ENCODE peak calls at places on chromosomes 4 and X, in nine cellular contexts. One of them, this sample, is unnamed.

GRCh38 chr4:108030332-108030731 is 40.6 kb downstream of the HADH start:
- DNase-seq in left kidney: peak; percentile 87
- DNase-seq in GM12864: peak; percentile 19
- DNase-seq in substantia nigra: no peak
- DNase-seq in T-helper 2 cell: peak; percentile 50
- DNase-seq in endodermal cell: peak; percentile 82
- DNase-seq in stimulated activated CD8-positive, alpha-beta memory T cell treated with anti-CD3 and anti-CD28 coated beads, Interleukin-2, amount 100 ng/mL, for 1 hour: peak; percentile 24
- DNase-seq in activated CD4-positive, alpha-beta memory T cell treated with anti-CD3 and anti-CD28 coated beads, Interleukin-2, amount 10 ng/mL, durations not matched to agents 7 days and 5 days: peak; percentile 71
- DNase-seq in OCI-LY7: peak; percentile 90
- DNase-seq in this sample: peak; percentile 76

GRCh38 chr4:2333356-2333841 is 71.5 kb upstream of the MXD4 start:
- DNase-seq in left kidney: peak; percentile 39
- DNase-seq in GM12864: peak; percentile 15
- DNase-seq in substantia nigra: no peak
- DNase-seq in T-helper 2 cell: no peak
- DNase-seq in endodermal cell: peak; percentile 51
- DNase-seq in stimulated activated CD8-positive, alpha-beta memory T cell treated with anti-CD3 and anti-CD28 coated beads, Interleukin-2, amount 100 ng/mL, for 1 hour: no peak
- DNase-seq in activated CD4-positive, alpha-beta memory T cell treated with anti-CD3 and anti-CD28 coated beads, Interleukin-2, amount 10 ng/mL, durations not matched to agents 7 days and 5 days: no peak
- DNase-seq in OCI-LY7: no peak
- DNase-seq in this sample: no peak

GRCh38 chrX:66015906-66016689 is 23.8 kb downstream of the VSIG4 start:
- DNase-seq in left kidney: no peak
- DNase-seq in GM12864: no peak
- DNase-seq in substantia nigra: no peak
- DNase-seq in T-helper 2 cell: no peak
- DNase-seq in endodermal cell: no peak
- DNase-seq in stimulated activated CD8-positive, alpha-beta memory T cell treated with anti-CD3 and anti-CD28 coated beads, Interleukin-2, amount 100 ng/mL, for 1 hour: no peak
- DNase-seq in activated CD4-positive, alpha-beta memory T cell treated with anti-CD3 and anti-CD28 coated beads, Interleukin-2, amount 10 ng/mL, durations not matched to agents 7 days and 5 days: no peak
- DNase-seq in OCI-LY7: no peak
- DNase-seq in this sample: no peak

GRCh38 chr4:39237179-39237578 is 54.9 kb downstream of the WDR19 start:
- DNase-seq in left kidney: no peak
- DNase-seq in GM12864: no peak
- DNase-seq in substantia nigra: no peak
- DNase-seq in T-helper 2 cell: no peak
- DNase-seq in endodermal cell: no peak
- DNase-seq in stimulated activated CD8-positive, alpha-beta memory T cell treated with anti-CD3 and anti-CD28 coated beads, Interleukin-2, amount 100 ng/mL, for 1 hour: no peak
- DNase-seq in activated CD4-positive, alpha-beta memory T cell treated with anti-CD3 and anti-CD28 coated beads, Interleukin-2, amount 10 ng/mL, durations not matched to agents 7 days and 5 days: no peak
- DNase-seq in OCI-LY7: no peak
- DNase-seq in this sample: peak; percentile 14

GRCh38 chr4:82050806-82051205 is 323.0 kb downstream of the HNRNPD start:
- DNase-seq in left kidney: no peak
- DNase-seq in GM12864: no peak
- DNase-seq in substantia nigra: no peak
- DNase-seq in T-helper 2 cell: no peak
- DNase-seq in endodermal cell: no peak
- DNase-seq in stimulated activated CD8-positive, alpha-beta memory T cell treated with anti-CD3 and anti-CD28 coated beads, Interleukin-2, amount 100 ng/mL, for 1 hour: no peak
- DNase-seq in activated CD4-positive, alpha-beta memory T cell treated with anti-CD3 and anti-CD28 coated beads, Interleukin-2, amount 10 ng/mL, durations not matched to agents 7 days and 5 days: no peak
- DNase-seq in OCI-LY7: no peak
- DNase-seq in this sample: no peak

GRCh38 chr4:45316257-45316656 is 589.9 kb upstream of the GNPDA2 start:
- DNase-seq in left kidney: no peak
- DNase-seq in GM12864: no peak
- DNase-seq in substantia nigra: no peak
- DNase-seq in T-helper 2 cell: no peak
- DNase-seq in endodermal cell: no peak
- DNase-seq in stimulated activated CD8-positive, alpha-beta memory T cell treated with anti-CD3 and anti-CD28 coated beads, Interleukin-2, amount 100 ng/mL, for 1 hour: no peak
- DNase-seq in activated CD4-positive, alpha-beta memory T cell treated with anti-CD3 and anti-CD28 coated beads, Interleukin-2, amount 10 ng/mL, durations not matched to agents 7 days and 5 days: no peak
- DNase-seq in OCI-LY7: no peak
- DNase-seq in this sample: no peak

GRCh38 chr4:6272863-6273660 is 3.4 kb downstream of the WFS1 start:
- DNase-seq in left kidney: peak; percentile 50
- DNase-seq in GM12864: no peak
- DNase-seq in substantia nigra: no peak
- DNase-seq in T-helper 2 cell: no peak
- DNase-seq in endodermal cell: no peak
- DNase-seq in stimulated activated CD8-positive, alpha-beta memory T cell treated with anti-CD3 and anti-CD28 coated beads, Interleukin-2, amount 100 ng/mL, for 1 hour: no peak
- DNase-seq in activated CD4-positive, alpha-beta memory T cell treated with anti-CD3 and anti-CD28 coated beads, Interleukin-2, amount 10 ng/mL, durations not matched to agents 7 days and 5 days: no peak
- DNase-seq in OCI-LY7: no peak
- DNase-seq in this sample: peak; percentile 56

GRCh38 chr4:183163135-183163534 is 64.1 kb downstream of the WWC2 start:
- DNase-seq in left kidney: no peak
- DNase-seq in GM12864: no peak
- DNase-seq in substantia nigra: no peak
- DNase-seq in T-helper 2 cell: no peak
- DNase-seq in endodermal cell: no peak
- DNase-seq in stimulated activated CD8-positive, alpha-beta memory T cell treated with anti-CD3 and anti-CD28 coated beads, Interleukin-2, amount 100 ng/mL, for 1 hour: no peak
- DNase-seq in activated CD4-positive, alpha-beta memory T cell treated with anti-CD3 and anti-CD28 coated beads, Interleukin-2, amount 10 ng/mL, durations not matched to agents 7 days and 5 days: no peak
- DNase-seq in OCI-LY7: no peak
- DNase-seq in this sample: no peak

GRCh38 chr4:29565256-29565655 is 1154.9 kb upstream of the PCDH7 start:
- DNase-seq in left kidney: no peak
- DNase-seq in GM12864: no peak
- DNase-seq in substantia nigra: no peak
- DNase-seq in T-helper 2 cell: no peak
- DNase-seq in endodermal cell: no peak
- DNase-seq in stimulated activated CD8-positive, alpha-beta memory T cell treated with anti-CD3 and anti-CD28 coated beads, Interleukin-2, amount 100 ng/mL, for 1 hour: no peak
- DNase-seq in activated CD4-positive, alpha-beta memory T cell treated with anti-CD3 and anti-CD28 coated beads, Interleukin-2, amount 10 ng/mL, durations not matched to agents 7 days and 5 days: no peak
- DNase-seq in OCI-LY7: no peak
- DNase-seq in this sample: no peak

GRCh38 chr4:4647041-4647440 is 105.2 kb upstream of the STX18 start:
- DNase-seq in left kidney: no peak
- DNase-seq in GM12864: no peak
- DNase-seq in substantia nigra: no peak
- DNase-seq in T-helper 2 cell: no peak
- DNase-seq in endodermal cell: no peak
- DNase-seq in stimulated activated CD8-positive, alpha-beta memory T cell treated with anti-CD3 and anti-CD28 coated beads, Interleukin-2, amount 100 ng/mL, for 1 hour: no peak
- DNase-seq in activated CD4-positive, alpha-beta memory T cell treated with anti-CD3 and anti-CD28 coated beads, Interleukin-2, amount 10 ng/mL, durations not matched to agents 7 days and 5 days: no peak
- DNase-seq in OCI-LY7: no peak
- DNase-seq in this sample: no peak

GRCh38 chrX:10922158-10922557 is 189.0 kb upstream of the HCCS start:
- DNase-seq in left kidney: peak; percentile 9
- DNase-seq in GM12864: no peak
- DNase-seq in substantia nigra: no peak
- DNase-seq in T-helper 2 cell: no peak
- DNase-seq in endodermal cell: no peak
- DNase-seq in stimulated activated CD8-positive, alpha-beta memory T cell treated with anti-CD3 and anti-CD28 coated beads, Interleukin-2, amount 100 ng/mL, for 1 hour: no peak
- DNase-seq in activated CD4-positive, alpha-beta memory T cell treated with anti-CD3 and anti-CD28 coated beads, Interleukin-2, amount 10 ng/mL, durations not matched to agents 7 days and 5 days: no peak
- DNase-seq in OCI-LY7: no peak
- DNase-seq in this sample: peak; percentile 72

GRCh38 chrX:15451913-15452312 is 41.2 kb downstream of the PIR start:
- DNase-seq in left kidney: no peak
- DNase-seq in GM12864: no peak
- DNase-seq in substantia nigra: no peak
- DNase-seq in T-helper 2 cell: no peak
- DNase-seq in endodermal cell: no peak
- DNase-seq in stimulated activated CD8-positive, alpha-beta memory T cell treated with anti-CD3 and anti-CD28 coated beads, Interleukin-2, amount 100 ng/mL, for 1 hour: no peak
- DNase-seq in activated CD4-positive, alpha-beta memory T cell treated with anti-CD3 and anti-CD28 coated beads, Interleukin-2, amount 10 ng/mL, durations not matched to agents 7 days and 5 days: no peak
- DNase-seq in OCI-LY7: no peak
- DNase-seq in this sample: no peak

GRCh38 chrX:30060718-30061117 is 154.6 kb upstream of the MAGEB2 start:
- DNase-seq in left kidney: peak; percentile 22
- DNase-seq in GM12864: no peak
- DNase-seq in substantia nigra: no peak
- DNase-seq in T-helper 2 cell: no peak
- DNase-seq in endodermal cell: peak; percentile 59
- DNase-seq in stimulated activated CD8-positive, alpha-beta memory T cell treated with anti-CD3 and anti-CD28 coated beads, Interleukin-2, amount 100 ng/mL, for 1 hour: no peak
- DNase-seq in activated CD4-positive, alpha-beta memory T cell treated with anti-CD3 and anti-CD28 coated beads, Interleukin-2, amount 10 ng/mL, durations not matched to agents 7 days and 5 days: no peak
- DNase-seq in OCI-LY7: no peak
- DNase-seq in this sample: peak; percentile 40

GRCh38 chr4:140047017-140047640 is 106.9 kb downstream of the MAML3 start:
- DNase-seq in left kidney: peak; percentile 49
- DNase-seq in GM12864: no peak
- DNase-seq in substantia nigra: no peak
- DNase-seq in T-helper 2 cell: no peak
- DNase-seq in endodermal cell: peak; percentile 72
- DNase-seq in stimulated activated CD8-positive, alpha-beta memory T cell treated with anti-CD3 and anti-CD28 coated beads, Interleukin-2, amount 100 ng/mL, for 1 hour: no peak
- DNase-seq in activated CD4-positive, alpha-beta memory T cell treated with anti-CD3 and anti-CD28 coated beads, Interleukin-2, amount 10 ng/mL, durations not matched to agents 7 days and 5 days: no peak
- DNase-seq in OCI-LY7: no peak
- DNase-seq in this sample: peak; percentile 53

GRCh38 chrX:126376465-126376864 is 176.1 kb downstream of the DCAF12L1 start:
- DNase-seq in left kidney: no peak
- DNase-seq in GM12864: no peak
- DNase-seq in substantia nigra: no peak
- DNase-seq in T-helper 2 cell: no peak
- DNase-seq in endodermal cell: peak; percentile 48
- DNase-seq in stimulated activated CD8-positive, alpha-beta memory T cell treated with anti-CD3 and anti-CD28 coated beads, Interleukin-2, amount 100 ng/mL, for 1 hour: no peak
- DNase-seq in activated CD4-positive, alpha-beta memory T cell treated with anti-CD3 and anti-CD28 coated beads, Interleukin-2, amount 10 ng/mL, durations not matched to agents 7 days and 5 days: no peak
- DNase-seq in OCI-LY7: no peak
- DNase-seq in this sample: peak; percentile 29

GRCh38 chr4:124079174-124079780 is 633.3 kb downstream of the ANKRD50 start:
- DNase-seq in left kidney: no peak
- DNase-seq in GM12864: no peak
- DNase-seq in substantia nigra: no peak
- DNase-seq in T-helper 2 cell: no peak
- DNase-seq in endodermal cell: no peak
- DNase-seq in stimulated activated CD8-positive, alpha-beta memory T cell treated with anti-CD3 and anti-CD28 coated beads, Interleukin-2, amount 100 ng/mL, for 1 hour: no peak
- DNase-seq in activated CD4-positive, alpha-beta memory T cell treated with anti-CD3 and anti-CD28 coated beads, Interleukin-2, amount 10 ng/mL, durations not matched to agents 7 days and 5 days: no peak
- DNase-seq in OCI-LY7: no peak
- DNase-seq in this sample: no peak

GRCh38 chr4:126938023-126938422 is 694.7 kb upstream of the INTU start:
- DNase-seq in left kidney: no peak
- DNase-seq in GM12864: no peak
- DNase-seq in substantia nigra: no peak
- DNase-seq in T-helper 2 cell: no peak
- DNase-seq in endodermal cell: no peak
- DNase-seq in stimulated activated CD8-positive, alpha-beta memory T cell treated with anti-CD3 and anti-CD28 coated beads, Interleukin-2, amount 100 ng/mL, for 1 hour: no peak
- DNase-seq in activated CD4-positive, alpha-beta memory T cell treated with anti-CD3 and anti-CD28 coated beads, Interleukin-2, amount 10 ng/mL, durations not matched to agents 7 days and 5 days: no peak
- DNase-seq in OCI-LY7: no peak
- DNase-seq in this sample: no peak

GRCh38 chr4:53592128-53592527 is 842 bp upstream of the LNX1 start:
- DNase-seq in left kidney: peak; percentile 18
- DNase-seq in GM12864: no peak
- DNase-seq in substantia nigra: no peak
- DNase-seq in T-helper 2 cell: no peak
- DNase-seq in endodermal cell: peak; percentile 69
- DNase-seq in stimulated activated CD8-positive, alpha-beta memory T cell treated with anti-CD3 and anti-CD28 coated beads, Interleukin-2, amount 100 ng/mL, for 1 hour: no peak
- DNase-seq in activated CD4-positive, alpha-beta memory T cell treated with anti-CD3 and anti-CD28 coated beads, Interleukin-2, amount 10 ng/mL, durations not matched to agents 7 days and 5 days: no peak
- DNase-seq in OCI-LY7: no peak
- DNase-seq in this sample: peak; percentile 58

GRCh38 chr4:156976147-156976546 is 4.5 kb upstream of the PDGFC start:
- DNase-seq in left kidney: no peak
- DNase-seq in GM12864: no peak
- DNase-seq in substantia nigra: no peak
- DNase-seq in T-helper 2 cell: no peak
- DNase-seq in endodermal cell: no peak
- DNase-seq in stimulated activated CD8-positive, alpha-beta memory T cell treated with anti-CD3 and anti-CD28 coated beads, Interleukin-2, amount 100 ng/mL, for 1 hour: no peak
- DNase-seq in activated CD4-positive, alpha-beta memory T cell treated with anti-CD3 and anti-CD28 coated beads, Interleukin-2, amount 10 ng/mL, durations not matched to agents 7 days and 5 days: no peak
- DNase-seq in OCI-LY7: no peak
- DNase-seq in this sample: no peak

GRCh38 chr4:176034498-176034897 is 31.1 kb upstream of the WDR17 start:
- DNase-seq in left kidney: peak; percentile 52
- DNase-seq in GM12864: no peak
- DNase-seq in substantia nigra: no peak
- DNase-seq in T-helper 2 cell: no peak
- DNase-seq in endodermal cell: no peak
- DNase-seq in stimulated activated CD8-positive, alpha-beta memory T cell treated with anti-CD3 and anti-CD28 coated beads, Interleukin-2, amount 100 ng/mL, for 1 hour: no peak
- DNase-seq in activated CD4-positive, alpha-beta memory T cell treated with anti-CD3 and anti-CD28 coated beads, Interleukin-2, amount 10 ng/mL, durations not matched to agents 7 days and 5 days: no peak
- DNase-seq in OCI-LY7: peak; percentile 35
- DNase-seq in this sample: peak; percentile 56

GRCh38 chr4:39698424-39699009 is 581 bp downstream of the UBE2K start:
- DNase-seq in left kidney: peak; percentile 87
- DNase-seq in GM12864: no peak
- DNase-seq in substantia nigra: peak; percentile 63
- DNase-seq in T-helper 2 cell: no peak
- DNase-seq in endodermal cell: peak; percentile 86
- DNase-seq in stimulated activated CD8-positive, alpha-beta memory T cell treated with anti-CD3 and anti-CD28 coated beads, Interleukin-2, amount 100 ng/mL, for 1 hour: no peak
- DNase-seq in activated CD4-positive, alpha-beta memory T cell treated with anti-CD3 and anti-CD28 coated beads, Interleukin-2, amount 10 ng/mL, durations not matched to agents 7 days and 5 days: no peak
- DNase-seq in OCI-LY7: no peak
- DNase-seq in this sample: peak; percentile 89

GRCh38 chr4:87865960-87866598 is 33.3 kb downstream of the MEPE start:
- DNase-seq in left kidney: no peak
- DNase-seq in GM12864: no peak
- DNase-seq in substantia nigra: no peak
- DNase-seq in T-helper 2 cell: no peak
- DNase-seq in endodermal cell: peak; percentile 83
- DNase-seq in stimulated activated CD8-positive, alpha-beta memory T cell treated with anti-CD3 and anti-CD28 coated beads, Interleukin-2, amount 100 ng/mL, for 1 hour: no peak
- DNase-seq in activated CD4-positive, alpha-beta memory T cell treated with anti-CD3 and anti-CD28 coated beads, Interleukin-2, amount 10 ng/mL, durations not matched to agents 7 days and 5 days: no peak
- DNase-seq in OCI-LY7: no peak
- DNase-seq in this sample: peak; percentile 99

GRCh38 chr4:47862297-47862696 is 24.4 kb upstream of the CORIN start:
- DNase-seq in left kidney: no peak
- DNase-seq in GM12864: no peak
- DNase-seq in substantia nigra: no peak
- DNase-seq in T-helper 2 cell: no peak
- DNase-seq in endodermal cell: no peak
- DNase-seq in stimulated activated CD8-positive, alpha-beta memory T cell treated with anti-CD3 and anti-CD28 coated beads, Interleukin-2, amount 100 ng/mL, for 1 hour: no peak
- DNase-seq in activated CD4-positive, alpha-beta memory T cell treated with anti-CD3 and anti-CD28 coated beads, Interleukin-2, amount 10 ng/mL, durations not matched to agents 7 days and 5 days: no peak
- DNase-seq in OCI-LY7: no peak
- DNase-seq in this sample: no peak

GRCh38 chrX:103343105-103343504 is 13.1 kb downstream of the TCEAL7 start:
- DNase-seq in left kidney: peak; percentile 60
- DNase-seq in GM12864: peak; percentile 3
- DNase-seq in substantia nigra: no peak
- DNase-seq in T-helper 2 cell: peak; percentile 6
- DNase-seq in endodermal cell: peak; percentile 74
- DNase-seq in stimulated activated CD8-positive, alpha-beta memory T cell treated with anti-CD3 and anti-CD28 coated beads, Interleukin-2, amount 100 ng/mL, for 1 hour: no peak
- DNase-seq in activated CD4-positive, alpha-beta memory T cell treated with anti-CD3 and anti-CD28 coated beads, Interleukin-2, amount 10 ng/mL, durations not matched to agents 7 days and 5 days: peak; percentile 39
- DNase-seq in OCI-LY7: peak; percentile 33
- DNase-seq in this sample: peak; percentile 27

GRCh38 chr4:67721770-67722597 is 21.0 kb upstream of the UBA6 start:
- DNase-seq in left kidney: no peak
- DNase-seq in GM12864: no peak
- DNase-seq in substantia nigra: no peak
- DNase-seq in T-helper 2 cell: no peak
- DNase-seq in endodermal cell: peak; percentile 66
- DNase-seq in stimulated activated CD8-positive, alpha-beta memory T cell treated with anti-CD3 and anti-CD28 coated beads, Interleukin-2, amount 100 ng/mL, for 1 hour: no peak
- DNase-seq in activated CD4-positive, alpha-beta memory T cell treated with anti-CD3 and anti-CD28 coated beads, Interleukin-2, amount 10 ng/mL, durations not matched to agents 7 days and 5 days: no peak
- DNase-seq in OCI-LY7: no peak
- DNase-seq in this sample: peak; percentile 97

GRCh38 chr4:76377922-76378321 is 43.0 kb downstream of the CCDC158 start:
- DNase-seq in left kidney: peak; percentile 70
- DNase-seq in GM12864: no peak
- DNase-seq in substantia nigra: no peak
- DNase-seq in T-helper 2 cell: peak; percentile 16
- DNase-seq in endodermal cell: peak; percentile 76
- DNase-seq in stimulated activated CD8-positive, alpha-beta memory T cell treated with anti-CD3 and anti-CD28 coated beads, Interleukin-2, amount 100 ng/mL, for 1 hour: peak; percentile 4
- DNase-seq in activated CD4-positive, alpha-beta memory T cell treated with anti-CD3 and anti-CD28 coated beads, Interleukin-2, amount 10 ng/mL, durations not matched to agents 7 days and 5 days: peak; percentile 64
- DNase-seq in OCI-LY7: peak; percentile 4
- DNase-seq in this sample: peak; percentile 72

GRCh38 chr4:90293320-90293719 is 166.1 kb downstream of the CCSER1 start:
- DNase-seq in left kidney: no peak
- DNase-seq in GM12864: no peak
- DNase-seq in substantia nigra: no peak
- DNase-seq in T-helper 2 cell: no peak
- DNase-seq in endodermal cell: no peak
- DNase-seq in stimulated activated CD8-positive, alpha-beta memory T cell treated with anti-CD3 and anti-CD28 coated beads, Interleukin-2, amount 100 ng/mL, for 1 hour: no peak
- DNase-seq in activated CD4-positive, alpha-beta memory T cell treated with anti-CD3 and anti-CD28 coated beads, Interleukin-2, amount 10 ng/mL, durations not matched to agents 7 days and 5 days: no peak
- DNase-seq in OCI-LY7: peak; percentile 3
- DNase-seq in this sample: no peak

GRCh38 chr4:66489370-66489769 is 819.1 kb upstream of the EPHA5 start:
- DNase-seq in left kidney: no peak
- DNase-seq in GM12864: no peak
- DNase-seq in substantia nigra: no peak
- DNase-seq in T-helper 2 cell: no peak
- DNase-seq in endodermal cell: no peak
- DNase-seq in stimulated activated CD8-positive, alpha-beta memory T cell treated with anti-CD3 and anti-CD28 coated beads, Interleukin-2, amount 100 ng/mL, for 1 hour: no peak
- DNase-seq in activated CD4-positive, alpha-beta memory T cell treated with anti-CD3 and anti-CD28 coated beads, Interleukin-2, amount 10 ng/mL, durations not matched to agents 7 days and 5 days: no peak
- DNase-seq in OCI-LY7: no peak
- DNase-seq in this sample: peak; percentile 0

GRCh38 chr4:56234098-56234497 is 153.2 kb downstream of the AASDH start:
- DNase-seq in left kidney: no peak
- DNase-seq in GM12864: no peak
- DNase-seq in substantia nigra: no peak
- DNase-seq in T-helper 2 cell: no peak
- DNase-seq in endodermal cell: no peak
- DNase-seq in stimulated activated CD8-positive, alpha-beta memory T cell treated with anti-CD3 and anti-CD28 coated beads, Interleukin-2, amount 100 ng/mL, for 1 hour: no peak
- DNase-seq in activated CD4-positive, alpha-beta memory T cell treated with anti-CD3 and anti-CD28 coated beads, Interleukin-2, amount 10 ng/mL, durations not matched to agents 7 days and 5 days: no peak
- DNase-seq in OCI-LY7: no peak
- DNase-seq in this sample: no peak

GRCh38 chr4:6319530-6320150 is 50.0 kb downstream of the WFS1 start:
- DNase-seq in left kidney: no peak
- DNase-seq in GM12864: no peak
- DNase-seq in substantia nigra: no peak
- DNase-seq in T-helper 2 cell: no peak
- DNase-seq in endodermal cell: no peak
- DNase-seq in stimulated activated CD8-positive, alpha-beta memory T cell treated with anti-CD3 and anti-CD28 coated beads, Interleukin-2, amount 100 ng/mL, for 1 hour: no peak
- DNase-seq in activated CD4-positive, alpha-beta memory T cell treated with anti-CD3 and anti-CD28 coated beads, Interleukin-2, amount 10 ng/mL, durations not matched to agents 7 days and 5 days: no peak
- DNase-seq in OCI-LY7: no peak
- DNase-seq in this sample: no peak

GRCh38 chr4:169102011-169102410 is 92.0 kb upstream of the CBR4 start:
- DNase-seq in left kidney: no peak
- DNase-seq in GM12864: no peak
- DNase-seq in substantia nigra: no peak
- DNase-seq in T-helper 2 cell: no peak
- DNase-seq in endodermal cell: no peak
- DNase-seq in stimulated activated CD8-positive, alpha-beta memory T cell treated with anti-CD3 and anti-CD28 coated beads, Interleukin-2, amount 100 ng/mL, for 1 hour: no peak
- DNase-seq in activated CD4-positive, alpha-beta memory T cell treated with anti-CD3 and anti-CD28 coated beads, Interleukin-2, amount 10 ng/mL, durations not matched to agents 7 days and 5 days: no peak
- DNase-seq in OCI-LY7: no peak
- DNase-seq in this sample: no peak